ENCODE peak calls at places on chromosomes 16 and 17, in five cellular contexts. One of them, this sample, is unnamed.

GRCh38 chr16:31043352-31043751 is 10.0 kb downstream of the STX4 start:
- DNase-seq in AG09309: no peak
- DNase-seq in stomach: no peak
- DNase-seq in heart right ventricle: no peak
- DNase-seq in fibroblast of lung: no peak
- DNase-seq in this sample: no peak

GRCh38 chr16:66988197-66988788 is at the start of gene CES4A:
- DNase-seq in AG09309: no peak
- DNase-seq in stomach: no peak
- DNase-seq in heart right ventricle: no peak
- DNase-seq in fibroblast of lung: peak; percentile 42
- DNase-seq in this sample: no peak

GRCh38 chr17:1367351-1367745 is 32.7 kb downstream of the YWHAE start:
- DNase-seq in AG09309: no peak
- DNase-seq in stomach: no peak
- DNase-seq in heart right ventricle: no peak
- DNase-seq in fibroblast of lung: peak; percentile 64
- DNase-seq in this sample: no peak

GRCh38 chr17:74746376-74746775 is 2.1 kb upstream of the NHERF1 start:
- DNase-seq in AG09309: no peak
- DNase-seq in stomach: no peak
- DNase-seq in heart right ventricle: no peak
- DNase-seq in fibroblast of lung: no peak
- DNase-seq in this sample: no peak

GRCh38 chr17:78839762-78840529 is 668 bp downstream of the USP36 start:
- DNase-seq in AG09309: no peak
- DNase-seq in stomach: peak; percentile 51
- DNase-seq in heart right ventricle: no peak
- DNase-seq in fibroblast of lung: peak; percentile 53
- DNase-seq in this sample: peak; percentile 63

GRCh38 chr16:67773099-67773498 is 33.3 kb downstream of the RANBP10 start:
- DNase-seq in AG09309: no peak
- DNase-seq in stomach: no peak
- DNase-seq in heart right ventricle: no peak
- DNase-seq in fibroblast of lung: no peak
- DNase-seq in this sample: no peak

GRCh38 chr16:73022534-73022933 is 25.4 kb downstream of the ZFHX3 start:
- DNase-seq in AG09309: no peak
- DNase-seq in stomach: no peak
- DNase-seq in heart right ventricle: no peak
- DNase-seq in fibroblast of lung: no peak
- DNase-seq in this sample: no peak

GRCh38 chr17:50944054-50944901 is 78.1 kb upstream of the TOB1 start:
- DNase-seq in AG09309: no peak
- DNase-seq in stomach: peak; percentile 97
- DNase-seq in heart right ventricle: peak; percentile 88
- DNase-seq in fibroblast of lung: peak; percentile 38
- DNase-seq in this sample: peak; percentile 83

GRCh38 chr17:79995691-79996090 is 40.0 kb downstream of the TBC1D16 start:
- DNase-seq in AG09309: no peak
- DNase-seq in stomach: no peak
- DNase-seq in heart right ventricle: no peak
- DNase-seq in fibroblast of lung: no peak
- DNase-seq in this sample: no peak

GRCh38 chr17:18191967-18192366 is 8.3 kb downstream of the ALKBH5 start:
- DNase-seq in AG09309: no peak
- DNase-seq in stomach: no peak
- DNase-seq in heart right ventricle: no peak
- DNase-seq in fibroblast of lung: no peak
- DNase-seq in this sample: no peak

GRCh38 chr16:51509336-51509735 is 358.3 kb upstream of the SALL1 start:
- DNase-seq in AG09309: no peak
- DNase-seq in stomach: no peak
- DNase-seq in heart right ventricle: no peak
- DNase-seq in fibroblast of lung: no peak
- DNase-seq in this sample: no peak

GRCh38 chr16:69615528-69615927 is 49.8 kb downstream of the NFAT5 start:
- DNase-seq in AG09309: no peak
- DNase-seq in stomach: no peak
- DNase-seq in heart right ventricle: no peak
- DNase-seq in fibroblast of lung: no peak
- DNase-seq in this sample: no peak

GRCh38 chr16:75761111-75761510 is 34.8 kb upstream of the CPHXL start:
- DNase-seq in AG09309: no peak
- DNase-seq in stomach: no peak
- DNase-seq in heart right ventricle: no peak
- DNase-seq in fibroblast of lung: peak; percentile 34
- DNase-seq in this sample: peak; percentile 35

GRCh38 chr17:77420476-77420803 is 279.7 kb downstream of the SEC14L1 start:
- DNase-seq in AG09309: no peak
- DNase-seq in stomach: no peak
- DNase-seq in heart right ventricle: no peak
- DNase-seq in fibroblast of lung: no peak
- DNase-seq in this sample: no peak

GRCh38 chr17:67374329-67375053 is 2.6 kb upstream of the PITPNC1 start:
- DNase-seq in AG09309: no peak
- DNase-seq in stomach: peak; percentile 92
- DNase-seq in heart right ventricle: peak; percentile 89
- DNase-seq in fibroblast of lung: peak; percentile 84
- DNase-seq in this sample: peak; percentile 84

GRCh38 chr17:35796942-35797341 is 1.5 kb upstream of the MMP28 start:
- DNase-seq in AG09309: no peak
- DNase-seq in stomach: no peak
- DNase-seq in heart right ventricle: no peak
- DNase-seq in fibroblast of lung: no peak
- DNase-seq in this sample: no peak

GRCh38 chr17:59842901-59843652 is 49.7 kb downstream of the TUBD1 start:
- DNase-seq in AG09309: peak; percentile 99
- DNase-seq in stomach: peak; percentile 74
- DNase-seq in heart right ventricle: no peak
- DNase-seq in fibroblast of lung: peak; percentile 98
- DNase-seq in this sample: no peak

GRCh38 chr17:28174352-28175046 is 132.0 kb downstream of the NLK start:
- DNase-seq in AG09309: no peak
- DNase-seq in stomach: no peak
- DNase-seq in heart right ventricle: no peak
- DNase-seq in fibroblast of lung: peak; percentile 10
- DNase-seq in this sample: peak; percentile 36

GRCh38 chr16:324451-325334 is 27.8 kb downstream of the AXIN1 start:
- DNase-seq in AG09309: no peak
- DNase-seq in stomach: no peak
- DNase-seq in heart right ventricle: no peak
- DNase-seq in fibroblast of lung: no peak
- DNase-seq in this sample: peak; percentile 84

GRCh38 chr16:19085679-19086200 is 18.3 kb downstream of the COQ7 start:
- DNase-seq in AG09309: no peak
- DNase-seq in stomach: peak; percentile 49
- DNase-seq in heart right ventricle: no peak
- DNase-seq in fibroblast of lung: peak; percentile 43
- DNase-seq in this sample: no peak

GRCh38 chr17:16997514-16998429 is 25.9 kb upstream of the TNFRSF13B start:
- DNase-seq in AG09309: no peak
- DNase-seq in stomach: no peak
- DNase-seq in heart right ventricle: peak; percentile 65
- DNase-seq in fibroblast of lung: no peak
- DNase-seq in this sample: no peak

GRCh38 chr16:8567355-8568230 is 22.7 kb downstream of the TMEM114 start:
- DNase-seq in AG09309: peak; percentile 54
- DNase-seq in stomach: peak; percentile 70
- DNase-seq in heart right ventricle: peak; percentile 40
- DNase-seq in fibroblast of lung: peak; percentile 76
- DNase-seq in this sample: peak; percentile 79

GRCh38 chr17:73792994-73793393 is 148.7 kb upstream of the SDK2 start:
- DNase-seq in AG09309: no peak
- DNase-seq in stomach: no peak
- DNase-seq in heart right ventricle: no peak
- DNase-seq in fibroblast of lung: no peak
- DNase-seq in this sample: no peak

GRCh38 chr16:12801511-12802042 is 2.1 kb downstream of the CPPED1 start:
- DNase-seq in AG09309: peak; percentile 79
- DNase-seq in stomach: no peak
- DNase-seq in heart right ventricle: no peak
- DNase-seq in fibroblast of lung: peak; percentile 69
- DNase-seq in this sample: peak; percentile 68

GRCh38 chr16:64629622-64630021 is 492.2 kb downstream of the CDH11 start:
- DNase-seq in AG09309: no peak
- DNase-seq in stomach: no peak
- DNase-seq in heart right ventricle: no peak
- DNase-seq in fibroblast of lung: peak; percentile 78
- DNase-seq in this sample: no peak

GRCh38 chr17:42585353-42585752 is 7.8 kb upstream of the PSMC3IP start:
- DNase-seq in AG09309: no peak
- DNase-seq in stomach: no peak
- DNase-seq in heart right ventricle: no peak
- DNase-seq in fibroblast of lung: no peak
- DNase-seq in this sample: no peak

GRCh38 chr16:13186813-13187212 is 285.4 kb downstream of the SHISA9 start:
- DNase-seq in AG09309: no peak
- DNase-seq in stomach: no peak
- DNase-seq in heart right ventricle: no peak
- DNase-seq in fibroblast of lung: no peak
- DNase-seq in this sample: no peak

GRCh38 chr16:20899503-20900298 is 457 bp downstream of the DCUN1D3 start:
- DNase-seq in AG09309: no peak
- DNase-seq in stomach: no peak
- DNase-seq in heart right ventricle: no peak
- DNase-seq in fibroblast of lung: no peak
- DNase-seq in this sample: peak; percentile 55

GRCh38 chr16:4059969-4060368 is 56.3 kb downstream of the ADCY9 start:
- DNase-seq in AG09309: no peak
- DNase-seq in stomach: no peak
- DNase-seq in heart right ventricle: no peak
- DNase-seq in fibroblast of lung: no peak
- DNase-seq in this sample: no peak

GRCh38 chr17:19263621-19264010 is 26.4 kb downstream of the EPN2 start:
- DNase-seq in AG09309: no peak
- DNase-seq in stomach: no peak
- DNase-seq in heart right ventricle: no peak
- DNase-seq in fibroblast of lung: peak; percentile 70
- DNase-seq in this sample: no peak

GRCh38 chr16:9357829-9358228 is 266.4 kb downstream of the HAPSTR1 start:
- DNase-seq in AG09309: no peak
- DNase-seq in stomach: no peak
- DNase-seq in heart right ventricle: no peak
- DNase-seq in fibroblast of lung: no peak
- DNase-seq in this sample: no peak

GRCh38 chr17:62705116-62705515 is 77.6 kb downstream of the MRC2 start:
- DNase-seq in AG09309: no peak
- DNase-seq in stomach: peak; percentile 34
- DNase-seq in heart right ventricle: no peak
- DNase-seq in fibroblast of lung: peak; percentile 47
- DNase-seq in this sample: no peak

GRCh38 chr16:53305743-53306142 is 128.5 kb upstream of the RBL2 start:
- DNase-seq in AG09309: no peak
- DNase-seq in stomach: no peak
- DNase-seq in heart right ventricle: no peak
- DNase-seq in fibroblast of lung: no peak
- DNase-seq in this sample: no peak

GRCh38 chr17:79182176-79183160 is 107.8 kb downstream of the ENGASE start:
- DNase-seq in AG09309: no peak
- DNase-seq in stomach: no peak
- DNase-seq in heart right ventricle: no peak
- DNase-seq in fibroblast of lung: no peak
- DNase-seq in this sample: no peak

GRCh38 chr16:17404903-17405691 is 65.7 kb downstream of the XYLT1 start:
- DNase-seq in AG09309: peak; percentile 90
- DNase-seq in stomach: no peak
- DNase-seq in heart right ventricle: peak; percentile 56
- DNase-seq in fibroblast of lung: peak; percentile 88
- DNase-seq in this sample: no peak

GRCh38 chr16:1674751-1675664 is 3.1 kb upstream of the JPT2 start:
- DNase-seq in AG09309: no peak
- DNase-seq in stomach: no peak
- DNase-seq in heart right ventricle: no peak
- DNase-seq in fibroblast of lung: peak; percentile 87
- DNase-seq in this sample: no peak

GRCh38 chr17:71114911-71115668 is 945.8 kb downstream of the KCNJ2 start:
- DNase-seq in AG09309: no peak
- DNase-seq in stomach: no peak
- DNase-seq in heart right ventricle: no peak
- DNase-seq in fibroblast of lung: no peak
- DNase-seq in this sample: no peak

GRCh38 chr17:71115669-71115972 is 946.3 kb downstream of the KCNJ2 start:
- DNase-seq in AG09309: peak; percentile 18
- DNase-seq in stomach: no peak
- DNase-seq in heart right ventricle: no peak
- DNase-seq in fibroblast of lung: no peak
- DNase-seq in this sample: no peak

GRCh38 chr17:71117461-71117860 is 948.1 kb downstream of the KCNJ2 start:
- DNase-seq in AG09309: no peak
- DNase-seq in stomach: no peak
- DNase-seq in heart right ventricle: no peak
- DNase-seq in fibroblast of lung: peak; percentile 73
- DNase-seq in this sample: no peak

GRCh38 chr17:71118039-71118438 is 948.7 kb downstream of the KCNJ2 start:
- DNase-seq in AG09309: no peak
- DNase-seq in stomach: no peak
- DNase-seq in heart right ventricle: no peak
- DNase-seq in fibroblast of lung: peak; percentile 19
- DNase-seq in this sample: no peak
- TF ChIP-seq CTCF in AG09309: no peak
- TF ChIP-seq CTCF in stomach: peak; percentile 58
- TF ChIP-seq CTCF in heart right ventricle: peak; percentile 49
- TF ChIP-seq CTCF in fibroblast of lung: no peak
- TF ChIP-seq CTCF in this sample: no peak

GRCh38 chr16:74575805-74576643 is 30.9 kb downstream of the GLG1 start:
- DNase-seq in AG09309: no peak
- DNase-seq in stomach: no peak
- DNase-seq in heart right ventricle: no peak
- DNase-seq in fibroblast of lung: no peak
- DNase-seq in this sample: no peak
- TF ChIP-seq CTCF in AG09309: no peak
- TF ChIP-seq CTCF in stomach: no peak
- TF ChIP-seq CTCF in heart right ventricle: no peak
- TF ChIP-seq CTCF in fibroblast of lung: no peak
- TF ChIP-seq CTCF in this sample: no peak

GRCh38 chr17:15029469-15029868 is 235.7 kb downstream of the PMP22 start:
- DNase-seq in AG09309: no peak
- DNase-seq in stomach: no peak
- DNase-seq in heart right ventricle: no peak
- DNase-seq in fibroblast of lung: no peak
- DNase-seq in this sample: no peak
- TF ChIP-seq CTCF in AG09309: no peak
- TF ChIP-seq CTCF in stomach: no peak
- TF ChIP-seq CTCF in heart right ventricle: no peak
- TF ChIP-seq CTCF in fibroblast of lung: no peak
- TF ChIP-seq CTCF in this sample: no peak

DNA sequence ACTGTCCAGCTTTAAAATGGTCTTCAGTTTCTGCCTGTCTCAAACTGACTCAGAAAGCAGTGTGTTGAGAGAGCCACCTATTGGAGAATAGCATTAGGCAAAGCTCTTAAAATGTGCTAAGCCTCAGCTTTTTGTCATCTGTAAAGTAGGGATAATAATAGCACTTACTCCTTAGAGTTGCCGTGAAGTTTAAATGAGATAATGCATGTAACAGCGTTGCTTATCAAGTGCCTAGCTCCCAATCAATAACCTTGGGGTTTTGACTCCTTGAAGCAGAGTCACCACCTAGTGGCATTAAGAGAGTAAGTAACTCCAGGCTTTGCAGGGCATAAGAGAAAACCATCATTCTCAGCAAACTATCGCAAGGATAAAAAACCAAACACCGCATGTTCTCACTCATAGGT is 163.3 kb downstream of the HS3ST2 start:
- DNase-seq in AG09309: no peak
- DNase-seq in stomach: no peak
- DNase-seq in heart right ventricle: no peak
- DNase-seq in fibroblast of lung: no peak
- DNase-seq in this sample: no peak
- TF ChIP-seq CTCF in AG09309: peak; percentile 28
- TF ChIP-seq CTCF in stomach: peak; percentile 14
- TF ChIP-seq CTCF in heart right ventricle: no peak
- TF ChIP-seq CTCF in fibroblast of lung: no peak
- TF ChIP-seq CTCF in this sample: no peak

This sample was measured in GM13976.